ENCODE peak calls at places on chromosomes 13 and 19, in six cellular contexts. Q, Y, T, A, U and O are unnamed samples. For H3K36me3, the result is how much of the 10 kb centered on the place peaks cover.

GRCh38 chr13:75985132-75985531 is 349.0 kb downstream of the LMO7 start:
- DNase-seq in T (no peak), Y (no peak), A (no peak), Q (no peak), U (no peak), O (no peak)

GRCh38 chr13:82878536-82878935 is 1003.7 kb downstream of the SLITRK1 start:
- DNase-seq in T (no peak), U (no peak), Q (no peak), A (no peak), Y (no peak), O (no peak)

GRCh38 chr13:93270769-93271753 is 44.5 kb downstream of the GPC6 start:
- DNase-seq in A (no peak), T (no peak), Y (no peak), U (no peak), Q (no peak), O (no peak)

GRCh38 chr19:20103091-20103501 is 25.3 kb downstream of the ZNF90 start:
- DNase-seq in Y (no peak), A (no peak), T (no peak), Q (no peak), U (no peak), O (no peak)

GRCh38 chr19:1811942-1812425 is at the start of gene ATP8B3:
- DNase-seq in A (peak), U (no peak), Y (no peak), Q (peak), T (no peak), O (no peak)

GRCh38 chr13:24083722-24084421 is 76.6 kb upstream of the SPATA13 start:
- DNase-seq in A (no peak), U (no peak), T (no peak), Y (no peak), Q (no peak), O (no peak)

GRCh38 chr13:31204592-31204991 is 4.8 kb downstream of the B3GLCT start:
- DNase-seq in A (no peak), T (peak), U (no peak), Q (no peak), Y (no peak), O (no peak)

GRCh38 chr13:30800107-30800506 is 64.8 kb downstream of the ALOX5AP start:
- DNase-seq in Y (no peak), A (no peak), Q (no peak), U (no peak), T (no peak), O (no peak)

GRCh38 chr19:54341295-54341694 is 2.3 kb upstream of the LILRA4 start:
- DNase-seq in U (no peak), Y (no peak), A (no peak), T (no peak), Q (no peak), O (no peak)

GRCh38 chr13:49657241-49657641 is 28.9 kb downstream of the ARL11 start:
- DNase-seq in A (no peak), Y (no peak), U (no peak), Q (no peak), T (no peak), O (peak)
- TF ChIP-seq CTCF in A (no peak), Y (no peak), U (no peak), Q (no peak), T (no peak), O (no peak)

GRCh38 chr19:46955114-46955812 is 64.4 kb upstream of the NPAS1 start:
- DNase-seq in Y (peak), U (no peak), T (peak), Q (no peak), A (no peak), O (no peak)
- H3K4me3 ChIP-seq in Y (no peak), U (no peak), T (no peak), Q (no peak), A (no peak), O (no peak)

GRCh38 chr19:5676105-5676671 is 4.1 kb downstream of the MICOS13 start:
- DNase-seq in U (no peak), Y (no peak), Q (no peak), A (no peak), T (no peak), O (no peak)
- H3K36me3 ChIP-seq in U (under half), Y (under half), Q (under half), A (under half), T (under half), O (under half)

GRCh38 chr19:6737873-6738725 is 719 bp upstream of the GPR108 start:
- DNase-seq in A (peak), Q (peak), T (peak), Y (peak), U (peak), O (peak)

GRCh38 chr19:6735181-6735891 is 2.0 kb downstream of the GPR108 start:
- DNase-seq in A (no peak), Q (no peak), U (no peak), T (no peak), Y (no peak), O (no peak)

GRCh38 chr19:6737284-6737872 is at the start of gene GPR108:
- DNase-seq in Q (peak), T (peak), Y (peak), U (peak), A (peak), O (peak)

GRCh38 chr19:6736169-6736916 is 1.0 kb downstream of the GPR108 start:
- DNase-seq in Y (peak), U (no peak), A (peak), Q (peak), T (peak), O (peak)

DNA sequence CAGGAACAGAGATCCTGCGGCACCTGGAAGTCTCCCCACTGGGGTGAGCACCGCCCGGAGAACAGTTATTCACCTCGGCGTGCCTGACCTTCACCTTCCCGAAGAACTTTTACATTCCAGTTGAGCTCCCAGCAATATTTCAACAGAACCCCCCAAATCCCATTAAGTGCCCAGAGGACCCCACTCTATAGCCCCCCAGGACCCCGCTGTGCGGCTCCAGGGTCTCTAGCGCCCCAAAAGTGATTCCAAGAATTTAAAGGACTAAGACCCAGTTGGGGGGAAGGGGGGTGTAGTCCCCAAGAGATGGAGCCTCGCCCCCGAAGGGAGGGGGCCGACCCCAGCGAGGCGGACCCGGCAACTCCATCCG is 480 bp downstream of the GPR108 start:
- DNase-seq in T (no peak), Q (no peak), Y (no peak), U (no peak), A (no peak), O (no peak)
- TF ChIP-seq CTCF in T (peak), Q (no peak), Y (peak), U (no peak), A (no peak), O (no peak)

GRCh38 chr19:40719414-40719894 is 2.5 kb downstream of the ITPKC start:
- DNase-seq in U (no peak), Q (no peak), Y (peak), A (no peak), T (peak), O (peak)
- H3K4me3 ChIP-seq in U (peak), Q (peak), Y (peak), A (peak), T (peak), O (peak)

GRCh38 chr19:49820125-49820524 is 2.0 kb downstream of the MED25 start:
- DNase-seq in U (no peak), A (no peak), Q (peak), T (no peak), Y (no peak), O (no peak)
- H3K36me3 ChIP-seq in U (under half), A (under half), Q (under half), T (under half), Y (under half), O (under half)